ENCODE peak calls at places on chromosomes 1 and 21, in four cellular contexts. One of them, this sample, is unnamed.

GRCh38 chr21:31130821-31131220 is 92.5 kb upstream of the KRTAP19-8 start:
- DNase-seq in GM12878: no peak
- DNase-seq in HEK293T: no peak
- DNase-seq in K562: no peak
- DNase-seq in this sample: no peak

GRCh38 chr1:223775711-223776074 is 63.4 kb downstream of the CAPN2 start:
- DNase-seq in HEK293T: no peak
- DNase-seq in GM12878: no peak
- DNase-seq in K562: no peak
- DNase-seq in this sample: no peak

GRCh38 chr1:36386262-36387140 is 777 bp upstream of the STK40 start:
- DNase-seq in HEK293T: peak
- DNase-seq in GM12878: peak
- DNase-seq in K562: peak
- DNase-seq in this sample: peak

GRCh38 chr1:16251381-16251780 is 14.4 kb upstream of the CPLANE2 start:
- DNase-seq in GM12878: no peak
- DNase-seq in K562: no peak
- DNase-seq in HEK293T: no peak
- DNase-seq in this sample: no peak

GRCh38 chr1:202680586-202681352 is 29.5 kb downstream of the SYT2 start:
- DNase-seq in K562: no peak
- DNase-seq in GM12878: no peak
- DNase-seq in HEK293T: no peak
- DNase-seq in this sample: no peak

GRCh38 chr1:245085508-245086095 is 69.2 kb upstream of the KIF26B start:
- DNase-seq in HEK293T: no peak
- DNase-seq in K562: no peak
- DNase-seq in GM12878: peak
- DNase-seq in this sample: peak

GRCh38 chr1:85328713-85329376 is 52.4 kb upstream of the BCL10 start:
- DNase-seq in GM12878: no peak
- DNase-seq in K562: no peak
- DNase-seq in HEK293T: no peak
- DNase-seq in this sample: peak

GRCh38 chr1:144551107-144551542 is 41.6 kb upstream of the PPIAL4F start:
- DNase-seq in K562: no peak
- DNase-seq in GM12878: no peak
- DNase-seq in HEK293T: no peak
- DNase-seq in this sample: no peak

GRCh38 chr1:86380257-86380861 is 15.8 kb downstream of the ODF2L start:
- DNase-seq in GM12878: peak
- DNase-seq in K562: peak
- DNase-seq in HEK293T: peak
- DNase-seq in this sample: peak

GRCh38 chr1:51268675-51269033 is 32.6 kb downstream of the RNF11 start:
- DNase-seq in K562: no peak
- DNase-seq in GM12878: no peak
- DNase-seq in HEK293T: no peak
- DNase-seq in this sample: no peak

GRCh38 chr1:15684468-15685283 is 556 bp downstream of the PLEKHM2 start:
- DNase-seq in HEK293T: peak
- DNase-seq in K562: peak
- DNase-seq in GM12878: no peak
- DNase-seq in this sample: no peak

GRCh38 chr1:36387141-36387949 is 1.6 kb upstream of the STK40 start:
- DNase-seq in HEK293T: no peak
- DNase-seq in GM12878: no peak
- DNase-seq in K562: peak
- DNase-seq in this sample: no peak

GRCh38 chr21:44024895-44025353 is 12.8 kb downstream of the TRAPPC10 start:
- DNase-seq in K562: peak
- DNase-seq in HEK293T: peak
- DNase-seq in GM12878: no peak
- DNase-seq in this sample: no peak

GRCh38 chr1:7488475-7488842 is 282.6 kb upstream of the VAMP3 start:
- DNase-seq in GM12878: no peak
- DNase-seq in K562: no peak
- DNase-seq in HEK293T: no peak
- DNase-seq in this sample: no peak

GRCh38 chr1:29453502-29454240 is 217.3 kb downstream of the PTPRU start:
- DNase-seq in HEK293T: peak
- DNase-seq in GM12878: no peak
- DNase-seq in K562: peak
- DNase-seq in this sample: peak

GRCh38 chr1:5256793-5257192 is 602.4 kb downstream of the AJAP1 start:
- DNase-seq in K562: no peak
- DNase-seq in HEK293T: no peak
- DNase-seq in GM12878: no peak
- DNase-seq in this sample: no peak

GRCh38 chr1:38138498-38139233 is 92.1 kb upstream of the POU3F1 start:
- DNase-seq in GM12878: no peak
- DNase-seq in K562: no peak
- DNase-seq in HEK293T: no peak
- DNase-seq in this sample: peak

GRCh38 chr21:46203203-46203600 is 18.9 kb upstream of the SPATC1L start:
- DNase-seq in HEK293T: no peak
- DNase-seq in GM12878: no peak
- DNase-seq in K562: no peak
- DNase-seq in this sample: no peak

GRCh38 chr1:28326505-28326904 is 2.3 kb upstream of the MED18 start:
- DNase-seq in GM12878: no peak
- DNase-seq in K562: no peak
- DNase-seq in HEK293T: no peak
- DNase-seq in this sample: no peak

DNA sequence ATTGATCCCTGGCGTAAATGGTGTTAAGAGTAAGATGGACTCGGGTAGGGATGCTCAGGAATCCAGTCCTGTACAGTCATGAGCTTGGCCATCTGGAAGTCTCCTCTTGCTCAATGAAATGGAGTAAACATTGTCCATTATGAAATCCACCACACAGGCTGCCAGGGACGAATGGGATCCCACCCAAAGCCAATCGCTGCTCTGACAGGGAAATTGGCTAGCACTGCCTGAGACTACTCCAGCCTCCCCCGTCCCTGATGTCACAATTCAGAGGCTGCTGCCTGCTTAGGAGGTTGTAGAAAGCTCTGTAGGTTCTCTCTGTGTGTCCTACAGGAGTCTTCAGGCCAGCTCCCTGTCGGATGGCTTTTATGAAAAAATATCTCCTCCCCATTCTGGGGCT is at the start of gene HSD11B1:
- DNase-seq in GM12878: no peak
- DNase-seq in HEK293T: no peak
- DNase-seq in K562: no peak
- DNase-seq in this sample: no peak
- TF ChIP-seq FOXK2 in GM12878: no peak
- TF ChIP-seq FOXK2 in HEK293T: no peak
- TF ChIP-seq FOXK2 in K562: no peak
- TF ChIP-seq FOXK2 in this sample: no peak

GRCh38 chr1:14519976-14520375 is 78.5 kb upstream of the KAZN start:
- DNase-seq in GM12878: no peak
- DNase-seq in HEK293T: no peak
- DNase-seq in K562: no peak
- DNase-seq in this sample: no peak
- TF ChIP-seq FOXK2 in GM12878: no peak
- TF ChIP-seq FOXK2 in HEK293T: no peak
- TF ChIP-seq FOXK2 in K562: no peak
- TF ChIP-seq FOXK2 in this sample: no peak

DNA sequence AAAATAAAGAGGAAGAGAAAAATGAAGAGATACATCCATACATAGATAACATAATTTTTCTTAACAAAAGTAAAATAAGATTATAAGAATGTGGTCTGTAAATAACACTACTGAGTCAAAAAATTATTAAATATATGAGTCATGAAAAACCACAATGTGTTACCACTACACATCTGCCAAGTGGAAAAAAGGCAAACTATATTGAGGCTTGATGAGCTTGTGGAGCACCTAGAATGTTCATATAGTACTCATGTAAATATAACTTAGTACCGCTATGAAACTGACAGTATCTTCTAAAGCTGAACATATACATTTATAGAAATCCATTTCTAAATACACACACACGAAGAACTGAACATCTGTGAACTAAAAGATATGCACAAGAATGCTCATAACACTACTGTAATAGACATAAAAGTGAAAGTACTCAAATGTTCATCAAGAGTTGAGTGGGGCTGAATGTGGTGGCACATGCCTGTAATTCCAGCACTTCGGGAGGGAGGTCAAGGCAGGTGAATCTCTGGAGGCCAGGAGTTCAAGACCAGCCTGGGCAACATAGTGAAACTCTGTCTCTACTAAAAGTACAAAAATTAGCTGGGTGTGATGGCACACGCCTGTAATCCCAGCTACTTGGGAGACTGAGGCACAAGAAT is 18.5 kb upstream of the GBP3 start:
- DNase-seq in HEK293T: no peak
- DNase-seq in K562: no peak
- DNase-seq in GM12878: peak
- DNase-seq in this sample: no peak
- TF ChIP-seq FOXK2 in HEK293T: no peak
- TF ChIP-seq FOXK2 in K562: no peak
- TF ChIP-seq FOXK2 in GM12878: no peak
- TF ChIP-seq FOXK2 in this sample: no peak

GRCh38 chr1:195851016-195851591 is 757.1 kb downstream of the KCNT2 start:
- DNase-seq in HEK293T: no peak
- DNase-seq in GM12878: no peak
- DNase-seq in K562: no peak
- DNase-seq in this sample: no peak

GRCh38 chr1:195851804-195852203 is 756.4 kb downstream of the KCNT2 start:
- DNase-seq in GM12878: no peak
- DNase-seq in K562: no peak
- DNase-seq in HEK293T: no peak
- DNase-seq in this sample: no peak

DNA sequence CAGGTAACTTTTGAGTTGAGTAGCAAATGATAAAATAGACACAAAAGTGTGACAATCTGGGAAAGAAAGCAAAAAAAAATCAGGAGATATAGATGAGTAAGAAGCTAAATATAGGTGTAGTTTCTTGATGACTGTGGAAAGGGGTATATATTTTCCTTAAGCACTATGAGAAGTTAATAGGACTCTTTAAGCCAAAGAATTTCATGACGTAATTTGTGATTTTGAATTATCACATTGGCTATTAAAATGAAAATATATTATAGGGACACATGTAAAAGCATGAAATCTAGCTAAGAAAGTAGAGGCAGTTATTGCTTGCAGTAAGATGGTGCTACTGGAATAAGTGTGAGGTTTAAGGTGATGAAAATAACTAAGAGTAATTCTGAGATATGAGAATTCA is 759.1 kb downstream of the KCNT2 start:
- DNase-seq in GM12878: no peak
- DNase-seq in K562: no peak
- DNase-seq in HEK293T: no peak
- DNase-seq in this sample: no peak
- TF ChIP-seq FOXK2 in GM12878: no peak
- TF ChIP-seq FOXK2 in K562: no peak
- TF ChIP-seq FOXK2 in HEK293T: no peak
- TF ChIP-seq FOXK2 in this sample: no peak

GRCh38 chr1:60458111-60458510 is 384.5 kb upstream of the C1orf87 start:
- DNase-seq in HEK293T: no peak
- DNase-seq in GM12878: no peak
- DNase-seq in K562: no peak
- DNase-seq in this sample: no peak
- TF ChIP-seq FOXK2 in HEK293T: no peak
- TF ChIP-seq FOXK2 in GM12878: no peak
- TF ChIP-seq FOXK2 in K562: no peak
- TF ChIP-seq FOXK2 in this sample: no peak

DNA sequence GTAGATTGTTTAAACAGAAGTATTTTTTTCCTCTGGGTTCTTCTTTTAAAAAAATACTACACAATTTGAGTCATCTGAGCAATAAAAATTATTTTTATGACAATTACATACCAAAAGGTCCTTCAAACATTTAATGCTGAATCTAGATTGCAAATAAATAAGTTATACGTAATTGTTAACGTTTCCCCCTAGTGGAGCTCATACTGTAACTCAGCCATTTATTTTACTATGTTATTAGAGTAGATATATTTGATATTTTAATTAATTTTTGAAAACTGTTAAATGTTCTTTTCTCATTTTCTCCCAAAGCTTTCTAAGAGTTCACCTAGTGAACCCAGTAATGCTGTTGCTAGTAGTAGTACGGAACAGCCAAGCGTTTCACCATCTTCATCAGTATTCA is 33.5 kb downstream of the ZMYM1 start:
- DNase-seq in HEK293T: no peak
- DNase-seq in K562: no peak
- DNase-seq in GM12878: no peak
- DNase-seq in this sample: no peak
- TF ChIP-seq FOXK2 in HEK293T: no peak
- TF ChIP-seq FOXK2 in K562: no peak
- TF ChIP-seq FOXK2 in GM12878: no peak
- TF ChIP-seq FOXK2 in this sample: no peak

GRCh38 chr1:9070421-9071015 is 1.1 kb upstream of the SLC2A5 start:
- DNase-seq in K562: no peak
- DNase-seq in GM12878: no peak
- DNase-seq in HEK293T: no peak
- DNase-seq in this sample: no peak

GRCh38 chr1:9071554-9072235 is 2.3 kb upstream of the SLC2A5 start:
- DNase-seq in GM12878: no peak
- DNase-seq in HEK293T: no peak
- DNase-seq in K562: peak
- DNase-seq in this sample: no peak

GRCh38 chr1:9066945-9067807 is 2.3 kb downstream of the SLC2A5 start:
- DNase-seq in HEK293T: no peak
- DNase-seq in K562: peak
- DNase-seq in GM12878: no peak
- DNase-seq in this sample: peak

GRCh38 chr1:9068971-9069323 is 488 bp downstream of the SLC2A5 start:
- DNase-seq in K562: no peak
- DNase-seq in GM12878: peak
- DNase-seq in HEK293T: no peak
- DNase-seq in this sample: no peak

DNA sequence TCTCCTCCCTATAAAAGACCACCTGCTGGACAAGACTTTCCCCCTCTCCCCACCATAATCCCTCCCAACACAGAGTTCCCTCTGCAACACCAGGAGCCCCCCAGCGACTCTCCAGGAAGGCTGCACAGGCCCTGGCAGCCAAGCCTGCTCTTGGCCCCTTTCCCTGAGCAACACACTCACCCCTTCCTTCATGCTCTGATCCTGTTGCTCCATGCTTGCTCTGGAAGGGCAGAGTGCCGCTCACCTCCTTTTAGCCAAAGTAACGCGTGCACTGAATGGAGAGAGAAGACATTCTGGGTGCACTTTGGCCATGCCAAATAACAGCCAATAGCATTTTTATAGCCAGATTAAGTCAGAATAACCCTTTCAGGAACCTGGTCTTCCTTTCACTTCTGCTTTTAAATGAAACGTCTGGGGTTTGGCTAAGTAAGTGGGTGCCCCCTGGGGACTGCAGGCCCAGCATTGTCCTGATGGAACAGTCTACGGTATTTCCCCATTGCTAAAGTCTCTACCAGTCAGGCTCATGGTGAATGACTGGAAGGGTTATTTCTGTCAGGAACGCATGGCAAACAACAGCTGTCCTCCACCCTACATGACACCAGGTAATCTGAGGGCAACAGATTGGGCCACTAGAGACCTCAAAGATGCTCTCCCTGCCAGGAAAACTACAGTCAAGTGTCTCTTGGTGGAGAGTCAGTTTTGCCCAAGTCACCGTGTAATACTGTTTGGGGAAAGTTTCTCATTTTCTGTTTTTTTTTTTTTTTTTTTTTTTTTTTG is at the start of gene SLC2A5:
- DNase-seq in HEK293T: no peak
- DNase-seq in K562: no peak
- DNase-seq in GM12878: peak
- DNase-seq in this sample: no peak
- TF ChIP-seq FOXK2 in HEK293T: no peak
- TF ChIP-seq FOXK2 in K562: no peak
- TF ChIP-seq FOXK2 in GM12878: no peak
- TF ChIP-seq FOXK2 in this sample: no peak